ENCODE peak calls at places on chromosomes 7 and 10, in ten cellular contexts. One of them, this sample, is unnamed.

GRCh38 chr7:64869912-64870562 is 33.0 kb upstream of the ZNF273 start:
- DNase-seq in fibroblast of villous mesenchyme: no peak
- DNase-seq in PC-3: no peak
- DNase-seq in psoas muscle: no peak
- DNase-seq in brain microvascular endothelial cell: no peak
- DNase-seq in cardiac fibroblast: no peak
- DNase-seq in cardiac muscle cell: no peak
- DNase-seq in tibial artery: peak
- DNase-seq in kidney epithelial cell: no peak
- DNase-seq in mucosa of descending colon: no peak
- DNase-seq in this sample: no peak

GRCh38 chr7:96720843-96721242 is 11.2 kb upstream of the SEM1 start:
- DNase-seq in fibroblast of villous mesenchyme: peak
- DNase-seq in PC-3: peak
- DNase-seq in psoas muscle: no peak
- DNase-seq in brain microvascular endothelial cell: peak
- DNase-seq in cardiac fibroblast: peak
- DNase-seq in cardiac muscle cell: peak
- DNase-seq in tibial artery: no peak
- DNase-seq in kidney epithelial cell: no peak
- DNase-seq in mucosa of descending colon: no peak
- DNase-seq in this sample: no peak

GRCh38 chr10:88006261-88006660 is 142.8 kb downstream of the PTEN start:
- DNase-seq in fibroblast of villous mesenchyme: no peak
- DNase-seq in PC-3: no peak
- DNase-seq in psoas muscle: no peak
- DNase-seq in brain microvascular endothelial cell: no peak
- DNase-seq in cardiac fibroblast: no peak
- DNase-seq in cardiac muscle cell: no peak
- DNase-seq in tibial artery: no peak
- DNase-seq in kidney epithelial cell: no peak
- DNase-seq in mucosa of descending colon: no peak
- DNase-seq in this sample: no peak

GRCh38 chr10:123637326-123637880 is 28.8 kb upstream of the GPR26 start:
- DNase-seq in fibroblast of villous mesenchyme: no peak
- DNase-seq in PC-3: peak
- DNase-seq in psoas muscle: no peak
- DNase-seq in brain microvascular endothelial cell: no peak
- DNase-seq in cardiac fibroblast: no peak
- DNase-seq in cardiac muscle cell: no peak
- DNase-seq in tibial artery: no peak
- DNase-seq in kidney epithelial cell: no peak
- DNase-seq in mucosa of descending colon: no peak
- DNase-seq in this sample: no peak

GRCh38 chr7:2476776-2477446 is 713 bp upstream of the GRIFIN start:
- DNase-seq in fibroblast of villous mesenchyme: no peak
- DNase-seq in PC-3: no peak
- DNase-seq in psoas muscle: no peak
- DNase-seq in brain microvascular endothelial cell: no peak
- DNase-seq in cardiac fibroblast: no peak
- DNase-seq in cardiac muscle cell: no peak
- DNase-seq in tibial artery: no peak
- DNase-seq in kidney epithelial cell: no peak
- DNase-seq in mucosa of descending colon: peak
- DNase-seq in this sample: no peak

GRCh38 chr10:26737730-26738129 is 40.2 kb downstream of the PDSS1 start:
- DNase-seq in fibroblast of villous mesenchyme: peak
- DNase-seq in PC-3: no peak
- DNase-seq in psoas muscle: no peak
- DNase-seq in brain microvascular endothelial cell: no peak
- DNase-seq in cardiac fibroblast: peak
- DNase-seq in cardiac muscle cell: peak
- DNase-seq in tibial artery: no peak
- DNase-seq in kidney epithelial cell: peak
- DNase-seq in mucosa of descending colon: no peak
- DNase-seq in this sample: no peak

GRCh38 chr7:123787227-123788007 is 38.6 kb upstream of the WASL start:
- DNase-seq in fibroblast of villous mesenchyme: peak
- DNase-seq in PC-3: peak
- DNase-seq in psoas muscle: no peak
- DNase-seq in brain microvascular endothelial cell: no peak
- DNase-seq in cardiac fibroblast: peak
- DNase-seq in cardiac muscle cell: peak
- DNase-seq in tibial artery: no peak
- DNase-seq in kidney epithelial cell: no peak
- DNase-seq in mucosa of descending colon: no peak
- DNase-seq in this sample: no peak

GRCh38 chr10:111370101-111370500 is 293.3 kb downstream of the ADRA2A start:
- DNase-seq in fibroblast of villous mesenchyme: no peak
- DNase-seq in PC-3: no peak
- DNase-seq in psoas muscle: no peak
- DNase-seq in brain microvascular endothelial cell: peak
- DNase-seq in cardiac fibroblast: no peak
- DNase-seq in cardiac muscle cell: no peak
- DNase-seq in tibial artery: no peak
- DNase-seq in kidney epithelial cell: no peak
- DNase-seq in mucosa of descending colon: no peak
- DNase-seq in this sample: no peak

GRCh38 chr10:62818426-62819011 is 2.4 kb upstream of the EGR2 start:
- DNase-seq in fibroblast of villous mesenchyme: peak
- DNase-seq in PC-3: peak
- DNase-seq in psoas muscle: peak
- DNase-seq in brain microvascular endothelial cell: no peak
- DNase-seq in cardiac fibroblast: peak
- DNase-seq in cardiac muscle cell: no peak
- DNase-seq in tibial artery: no peak
- DNase-seq in kidney epithelial cell: no peak
- DNase-seq in mucosa of descending colon: peak
- DNase-seq in this sample: no peak

GRCh38 chr10:36256905-36257304 is 614.8 kb upstream of the FZD8 start:
- DNase-seq in fibroblast of villous mesenchyme: peak
- DNase-seq in PC-3: peak
- DNase-seq in psoas muscle: no peak
- DNase-seq in brain microvascular endothelial cell: peak
- DNase-seq in cardiac fibroblast: peak
- DNase-seq in cardiac muscle cell: peak
- DNase-seq in tibial artery: no peak
- DNase-seq in kidney epithelial cell: no peak
- DNase-seq in mucosa of descending colon: no peak
- DNase-seq in this sample: no peak

GRCh38 chr10:17354781-17355180 is 99.6 kb downstream of the ST8SIA6 start:
- DNase-seq in fibroblast of villous mesenchyme: no peak
- DNase-seq in PC-3: peak
- DNase-seq in psoas muscle: no peak
- DNase-seq in brain microvascular endothelial cell: no peak
- DNase-seq in cardiac fibroblast: peak
- DNase-seq in cardiac muscle cell: peak
- DNase-seq in tibial artery: no peak
- DNase-seq in kidney epithelial cell: no peak
- DNase-seq in mucosa of descending colon: no peak
- DNase-seq in this sample: peak

GRCh38 chr10:3720228-3721019 is 64.6 kb downstream of the KLF6 start:
- DNase-seq in fibroblast of villous mesenchyme: peak
- DNase-seq in PC-3: no peak
- DNase-seq in psoas muscle: peak
- DNase-seq in brain microvascular endothelial cell: peak
- DNase-seq in cardiac fibroblast: peak
- DNase-seq in cardiac muscle cell: peak
- DNase-seq in tibial artery: peak
- DNase-seq in kidney epithelial cell: no peak
- DNase-seq in mucosa of descending colon: no peak
- DNase-seq in this sample: no peak

GRCh38 chr10:130393342-130393741 is 257.2 kb downstream of the GLRX3 start:
- DNase-seq in fibroblast of villous mesenchyme: no peak
- DNase-seq in PC-3: no peak
- DNase-seq in psoas muscle: no peak
- DNase-seq in brain microvascular endothelial cell: no peak
- DNase-seq in cardiac fibroblast: no peak
- DNase-seq in cardiac muscle cell: no peak
- DNase-seq in tibial artery: no peak
- DNase-seq in kidney epithelial cell: no peak
- DNase-seq in mucosa of descending colon: no peak
- DNase-seq in this sample: no peak

GRCh38 chr10:33422779-33423520 is 88.5 kb upstream of the NRP1 start:
- DNase-seq in fibroblast of villous mesenchyme: peak
- DNase-seq in PC-3: no peak
- DNase-seq in psoas muscle: no peak
- DNase-seq in brain microvascular endothelial cell: no peak
- DNase-seq in cardiac fibroblast: peak
- DNase-seq in cardiac muscle cell: peak
- DNase-seq in tibial artery: no peak
- DNase-seq in kidney epithelial cell: no peak
- DNase-seq in mucosa of descending colon: no peak
- DNase-seq in this sample: peak

GRCh38 chr10:23694446-23694920 is 255.6 kb downstream of the OTUD1 start:
- DNase-seq in fibroblast of villous mesenchyme: no peak
- DNase-seq in PC-3: no peak
- DNase-seq in psoas muscle: no peak
- DNase-seq in brain microvascular endothelial cell: no peak
- DNase-seq in cardiac fibroblast: no peak
- DNase-seq in cardiac muscle cell: no peak
- DNase-seq in tibial artery: no peak
- DNase-seq in kidney epithelial cell: no peak
- DNase-seq in mucosa of descending colon: no peak
- DNase-seq in this sample: no peak

GRCh38 chr7:155369-156000 is 36.9 kb upstream of the FAM20C start:
- DNase-seq in fibroblast of villous mesenchyme: no peak
- DNase-seq in PC-3: peak
- DNase-seq in psoas muscle: no peak
- DNase-seq in brain microvascular endothelial cell: no peak
- DNase-seq in cardiac fibroblast: no peak
- DNase-seq in cardiac muscle cell: no peak
- DNase-seq in tibial artery: peak
- DNase-seq in kidney epithelial cell: no peak
- DNase-seq in mucosa of descending colon: no peak
- DNase-seq in this sample: no peak

GRCh38 chr7:41599760-41600159 is 103.1 kb downstream of the INHBA start:
- DNase-seq in fibroblast of villous mesenchyme: no peak
- DNase-seq in PC-3: no peak
- DNase-seq in psoas muscle: no peak
- DNase-seq in brain microvascular endothelial cell: no peak
- DNase-seq in cardiac fibroblast: no peak
- DNase-seq in cardiac muscle cell: no peak
- DNase-seq in tibial artery: no peak
- DNase-seq in kidney epithelial cell: no peak
- DNase-seq in mucosa of descending colon: no peak
- DNase-seq in this sample: no peak
- TF ChIP-seq CTCF in fibroblast of villous mesenchyme: no peak
- TF ChIP-seq CTCF in PC-3: peak
- TF ChIP-seq CTCF in psoas muscle: no peak
- TF ChIP-seq CTCF in brain microvascular endothelial cell: peak
- TF ChIP-seq CTCF in cardiac fibroblast: peak
- TF ChIP-seq CTCF in cardiac muscle cell: no peak
- TF ChIP-seq CTCF in tibial artery: no peak
- TF ChIP-seq CTCF in kidney epithelial cell: peak
- TF ChIP-seq CTCF in mucosa of descending colon: no peak
- TF ChIP-seq CTCF in this sample: no peak

DNA sequence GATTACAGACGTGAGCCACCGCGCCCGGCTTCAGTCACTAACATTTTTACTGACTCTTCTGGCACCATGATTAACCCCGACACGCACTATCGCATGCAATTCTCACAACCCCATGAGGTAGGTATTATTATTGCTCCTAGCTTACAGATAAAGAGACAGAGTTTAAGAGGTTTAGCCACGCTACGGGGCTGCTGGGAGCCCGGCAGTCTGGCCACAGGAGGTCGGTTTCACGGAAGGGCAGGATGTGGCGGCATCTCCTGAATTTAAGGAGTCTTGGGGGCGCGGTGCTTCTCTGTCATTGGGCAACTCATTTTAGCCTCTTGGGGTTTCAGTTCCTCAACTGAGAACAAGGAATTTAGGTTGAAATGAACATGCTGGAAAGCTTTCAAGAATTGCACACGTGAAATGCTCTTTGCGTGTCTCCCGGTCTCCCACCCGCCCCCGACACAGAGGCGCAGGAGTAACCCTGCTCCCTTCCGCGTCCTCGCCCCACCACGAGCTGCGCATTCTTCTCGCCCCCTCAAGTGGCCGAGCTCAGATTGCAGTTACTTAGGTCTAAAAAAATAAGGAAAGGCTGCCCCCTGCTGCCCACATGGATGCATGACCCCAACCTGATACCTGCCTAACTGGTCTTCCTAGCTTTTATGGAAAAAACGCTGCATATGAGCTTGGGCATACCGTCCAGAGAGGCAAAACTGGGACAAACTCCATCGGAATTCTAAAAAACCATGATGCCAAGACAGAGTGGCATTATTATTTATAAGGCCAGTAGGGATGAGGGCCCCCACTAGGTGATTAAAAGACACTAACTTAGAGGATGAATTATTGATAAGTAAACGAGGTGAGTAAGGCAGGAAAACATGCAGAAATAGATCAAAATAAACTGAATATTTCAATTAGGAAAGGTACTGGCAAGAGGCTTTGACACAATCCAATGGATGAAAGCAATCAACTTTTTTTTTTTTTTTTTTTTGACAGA is 12.4 kb downstream of the PRSS2 start:
- DNase-seq in fibroblast of villous mesenchyme: peak
- DNase-seq in PC-3: peak
- DNase-seq in psoas muscle: peak
- DNase-seq in brain microvascular endothelial cell: peak
- DNase-seq in cardiac fibroblast: peak
- DNase-seq in cardiac muscle cell: peak
- DNase-seq in tibial artery: peak
- DNase-seq in kidney epithelial cell: peak
- DNase-seq in mucosa of descending colon: peak
- DNase-seq in this sample: peak
- H3K4me3 ChIP-seq in fibroblast of villous mesenchyme: peak
- H3K4me3 ChIP-seq in PC-3: peak
- H3K4me3 ChIP-seq in psoas muscle: peak
- H3K4me3 ChIP-seq in brain microvascular endothelial cell: peak
- H3K4me3 ChIP-seq in cardiac fibroblast: peak
- H3K4me3 ChIP-seq in cardiac muscle cell: peak
- H3K4me3 ChIP-seq in tibial artery: peak
- H3K4me3 ChIP-seq in kidney epithelial cell: peak
- H3K4me3 ChIP-seq in mucosa of descending colon: no peak
- H3K4me3 ChIP-seq in this sample: peak

GRCh38 chr10:71269301-71270288 is 49.5 kb upstream of the SLC29A3 start:
- DNase-seq in fibroblast of villous mesenchyme: peak
- DNase-seq in PC-3: no peak
- DNase-seq in psoas muscle: no peak
- DNase-seq in brain microvascular endothelial cell: no peak
- DNase-seq in cardiac fibroblast: peak
- DNase-seq in cardiac muscle cell: peak
- DNase-seq in tibial artery: no peak
- DNase-seq in kidney epithelial cell: no peak
- DNase-seq in mucosa of descending colon: no peak
- DNase-seq in this sample: no peak
- TF ChIP-seq CTCF in fibroblast of villous mesenchyme: no peak
- TF ChIP-seq CTCF in PC-3: no peak
- TF ChIP-seq CTCF in psoas muscle: no peak
- TF ChIP-seq CTCF in brain microvascular endothelial cell: no peak
- TF ChIP-seq CTCF in cardiac fibroblast: no peak
- TF ChIP-seq CTCF in cardiac muscle cell: no peak
- TF ChIP-seq CTCF in tibial artery: no peak
- TF ChIP-seq CTCF in kidney epithelial cell: no peak
- TF ChIP-seq CTCF in mucosa of descending colon: no peak
- TF ChIP-seq CTCF in this sample: no peak

DNA sequence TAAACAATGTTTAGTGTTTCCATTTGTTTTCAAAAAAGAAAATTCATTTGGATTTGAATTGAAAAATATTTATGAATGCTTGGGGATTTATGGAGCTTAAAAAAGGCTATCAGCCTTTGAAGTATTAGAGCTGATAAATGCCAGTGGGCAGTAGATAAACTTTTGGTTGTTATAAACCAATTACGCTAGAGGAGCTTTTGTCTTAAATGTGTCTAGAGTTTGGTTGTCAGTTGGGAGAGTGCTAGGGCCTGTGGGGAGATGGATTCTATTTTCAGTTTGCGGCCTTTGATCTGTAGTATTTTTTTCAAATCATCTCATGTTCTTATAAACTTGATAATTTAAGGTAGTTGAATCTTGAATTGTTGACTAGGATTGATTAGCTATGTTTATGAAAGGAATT is 104.0 kb downstream of the SND1 start:
- DNase-seq in fibroblast of villous mesenchyme: no peak
- DNase-seq in PC-3: no peak
- DNase-seq in psoas muscle: no peak
- DNase-seq in brain microvascular endothelial cell: no peak
- DNase-seq in cardiac fibroblast: no peak
- DNase-seq in cardiac muscle cell: no peak
- DNase-seq in tibial artery: no peak
- DNase-seq in kidney epithelial cell: no peak
- DNase-seq in mucosa of descending colon: no peak
- DNase-seq in this sample: no peak
- H3K4me3 ChIP-seq in fibroblast of villous mesenchyme: no peak
- H3K4me3 ChIP-seq in PC-3: no peak
- H3K4me3 ChIP-seq in psoas muscle: no peak
- H3K4me3 ChIP-seq in brain microvascular endothelial cell: no peak
- H3K4me3 ChIP-seq in cardiac fibroblast: no peak
- H3K4me3 ChIP-seq in cardiac muscle cell: no peak
- H3K4me3 ChIP-seq in tibial artery: no peak
- H3K4me3 ChIP-seq in kidney epithelial cell: no peak
- H3K4me3 ChIP-seq in mucosa of descending colon: no peak
- H3K4me3 ChIP-seq in this sample: no peak